ENCODE peak calls at places on chromosomes 3 and 15, in four cellular contexts. G is RCC 7860, H is B cell, R is adrenal gland. S is an unnamed sample.

GRCh38 chr15:46525984-46526725 is 891.3 kb downstream of the SQOR start:
- DNase-seq in G (no peak), R (no peak), H (no peak), S (no peak)

GRCh38 chr3:119559441-119559963 is at the start of gene CD80:
- DNase-seq in R (peak; percentile 74), G (peak; percentile 25), H (peak; percentile 38), S (peak; percentile 19)

GRCh38 chr3:47283596-47284364 is 1.0 kb downstream of the KLHL18 start:
- DNase-seq in G (no peak), R (peak; percentile 22), H (no peak), S (peak; percentile 7)

GRCh38 chr3:141875893-141876380 is 506 bp upstream of the ATP1B3 start:
- DNase-seq in H (no peak), G (peak; percentile 19), R (peak; percentile 70), S (peak; percentile 66)

GRCh38 chr3:72829701-72830100 is 18.5 kb downstream of the SHQ1 start:
- DNase-seq in G (no peak), H (no peak), R (no peak), S (no peak)

GRCh38 chr15:99603828-99604227 is 38.0 kb downstream of the MEF2A start:
- DNase-seq in H (no peak), G (no peak), R (no peak), S (no peak)

GRCh38 chr3:119240101-119240581 is 537 bp downstream of the B4GALT4 start:
- DNase-seq in R (peak; percentile 26), G (no peak), H (no peak), S (peak; percentile 14)

GRCh38 chr3:11499144-11499543 is 144.6 kb downstream of the VGLL4 start:
- DNase-seq in R (peak; percentile 21), G (peak; percentile 87), H (no peak), S (peak; percentile 80)

GRCh38 chr3:186783070-186783730 is at the start of gene EIF4A2:
- DNase-seq in H (peak; percentile 91), G (peak; percentile 73), R (peak; percentile 91), S (peak; percentile 93)

GRCh38 chr3:124492824-124493223 is 237.4 kb upstream of the UMPS start:
- DNase-seq in H (no peak), G (peak; percentile 68), R (peak; percentile 68), S (peak; percentile 92)

GRCh38 chr3:48855681-48856447 is 8.2 kb upstream of the PRKAR2A start:
- DNase-seq in G (no peak), H (no peak), R (no peak), S (no peak)

GRCh38 chr15:92921215-92922131 is 21.3 kb downstream of the CHD2 start:
- DNase-seq in G (peak; percentile 65), H (no peak), R (no peak), S (peak; percentile 89)

GRCh38 chr3:110542552-110543164 is 529.0 kb upstream of the NECTIN3 start:
- DNase-seq in H (no peak), R (no peak), G (no peak), S (no peak)

GRCh38 chr3:49500408-49501257 is 30.6 kb downstream of the DAG1 start:
- DNase-seq in H (no peak), G (peak; percentile 72), R (peak; percentile 93), S (peak; percentile 79)

GRCh38 chr3:149701206-149701976 is 43.6 kb upstream of the WWTR1 start:
- DNase-seq in H (no peak), G (no peak), R (no peak), S (no peak)

GRCh38 chr3:145243875-145244274 is 917.1 kb downstream of the PLOD2 start:
- DNase-seq in H (no peak), R (no peak), G (no peak), S (no peak)

GRCh38 chr3:155386817-155387403 is 93.4 kb upstream of the STRIT1 start:
- DNase-seq in H (no peak), R (no peak), G (no peak), S (no peak)

GRCh38 chr3:118208642-118209041 is 826.0 kb downstream of the IGSF11 start:
- DNase-seq in R (no peak), G (no peak), H (no peak), S (no peak)

GRCh38 chr15:101533371-101534140 is 44.0 kb upstream of the PCSK6 start:
- DNase-seq in H (peak; percentile 4), G (no peak), R (no peak), S (no peak)

GRCh38 chr3:108546249-108546648 is 35.9 kb upstream of the MYH15 start:
- DNase-seq in G (no peak), H (no peak), R (no peak), S (no peak)

GRCh38 chr3:189269356-189269755 is 97.6 kb downstream of the TPRG1 start:
- DNase-seq in H (no peak), G (no peak), R (no peak), S (no peak)

GRCh38 chr3:135100349-135100741 is 305.3 kb downstream of the EPHB1 start:
- DNase-seq in G (no peak), H (no peak), R (no peak), S (no peak)

GRCh38 chr3:157179365-157179803 is 19.4 kb upstream of the CCNL1 start:
- DNase-seq in H (no peak), R (no peak), G (no peak), S (no peak)

GRCh38 chr3:158791259-158791920 is 10.5 kb upstream of the MFSD1 start:
- DNase-seq in R (peak; percentile 59), G (peak; percentile 70), H (peak; percentile 31), S (peak; percentile 50)

GRCh38 chr3:42302924-42303634 is 37.1 kb upstream of the CCK start:
- DNase-seq in G (no peak), R (no peak), H (peak; percentile 26), S (no peak)

GRCh38 chr15:73983773-73984172 is 8.3 kb downstream of the STOML1 start:
- DNase-seq in G (no peak), R (no peak), H (no peak), S (no peak)